ENCODE peak calls at places on chromosomes 5 and 9, in eight cellular contexts. One of them, this sample, is unnamed.

GRCh38 chr5:139668064-139668880 is 20.1 kb downstream of the CXXC5 start:
- DNase-seq in T-helper 2 cell: no peak
- DNase-seq in activated CD8-positive, alpha-beta memory T cell treated with anti-CD3 and anti-CD28 coated beads for 24 hours: peak; percentile 78
- DNase-seq in GM23338: peak; percentile 82
- DNase-seq in lung microvascular endothelial cell: peak; percentile 56
- DNase-seq in Right ventricle myocardium superior: peak; percentile 73
- DNase-seq in NCI-H510A: no peak
- DNase-seq in stimulated activated naive CD4-positive, alpha-beta T cell: no peak
- DNase-seq in this sample: no peak

GRCh38 chr9:133087429-133088145 is 25.8 kb downstream of the CEL start:
- DNase-seq in activated CD8-positive, alpha-beta memory T cell treated with anti-CD3 and anti-CD28 coated beads for 24 hours: no peak
- DNase-seq in T-helper 2 cell: no peak
- DNase-seq in Right ventricle myocardium superior: no peak
- DNase-seq in stimulated activated naive CD4-positive, alpha-beta T cell: no peak
- DNase-seq in lung microvascular endothelial cell: no peak
- DNase-seq in NCI-H510A: no peak
- DNase-seq in GM23338: no peak
- DNase-seq in this sample: no peak

GRCh38 chr5:138149530-138149929 is 10.3 kb upstream of the NME5 start:
- DNase-seq in activated CD8-positive, alpha-beta memory T cell treated with anti-CD3 and anti-CD28 coated beads for 24 hours: no peak
- DNase-seq in NCI-H510A: no peak
- DNase-seq in GM23338: peak; percentile 68
- DNase-seq in Right ventricle myocardium superior: no peak
- DNase-seq in T-helper 2 cell: no peak
- DNase-seq in lung microvascular endothelial cell: peak; percentile 44
- DNase-seq in stimulated activated naive CD4-positive, alpha-beta T cell: no peak
- DNase-seq in this sample: no peak

GRCh38 chr9:72509635-72510034 is 11.8 kb upstream of the TMC1 start:
- DNase-seq in GM23338: no peak
- DNase-seq in lung microvascular endothelial cell: peak; percentile 41
- DNase-seq in NCI-H510A: no peak
- DNase-seq in activated CD8-positive, alpha-beta memory T cell treated with anti-CD3 and anti-CD28 coated beads for 24 hours: no peak
- DNase-seq in Right ventricle myocardium superior: no peak
- DNase-seq in stimulated activated naive CD4-positive, alpha-beta T cell: no peak
- DNase-seq in T-helper 2 cell: no peak
- DNase-seq in this sample: no peak

GRCh38 chr5:84242286-84242685 is 142.4 kb downstream of the EDIL3 start:
- DNase-seq in NCI-H510A: no peak
- DNase-seq in lung microvascular endothelial cell: no peak
- DNase-seq in stimulated activated naive CD4-positive, alpha-beta T cell: no peak
- DNase-seq in GM23338: no peak
- DNase-seq in T-helper 2 cell: no peak
- DNase-seq in activated CD8-positive, alpha-beta memory T cell treated with anti-CD3 and anti-CD28 coated beads for 24 hours: no peak
- DNase-seq in Right ventricle myocardium superior: no peak
- DNase-seq in this sample: no peak

GRCh38 chr9:83986765-83987401 is 6.3 kb downstream of the RMI1 start:
- DNase-seq in T-helper 2 cell: no peak
- DNase-seq in lung microvascular endothelial cell: no peak
- DNase-seq in NCI-H510A: peak; percentile 9
- DNase-seq in activated CD8-positive, alpha-beta memory T cell treated with anti-CD3 and anti-CD28 coated beads for 24 hours: no peak
- DNase-seq in GM23338: no peak
- DNase-seq in Right ventricle myocardium superior: no peak
- DNase-seq in stimulated activated naive CD4-positive, alpha-beta T cell: no peak
- DNase-seq in this sample: no peak

GRCh38 chr9:8917978-8918739 is 1118.6 kb upstream of the DMAC1 start:
- DNase-seq in NCI-H510A: peak; percentile 48
- DNase-seq in stimulated activated naive CD4-positive, alpha-beta T cell: no peak
- DNase-seq in T-helper 2 cell: no peak
- DNase-seq in lung microvascular endothelial cell: no peak
- DNase-seq in Right ventricle myocardium superior: no peak
- DNase-seq in activated CD8-positive, alpha-beta memory T cell treated with anti-CD3 and anti-CD28 coated beads for 24 hours: no peak
- DNase-seq in GM23338: no peak
- DNase-seq in this sample: no peak

GRCh38 chr5:117657591-117657990 is 1083.0 kb upstream of the SEMA6A start:
- DNase-seq in T-helper 2 cell: no peak
- DNase-seq in Right ventricle myocardium superior: no peak
- DNase-seq in lung microvascular endothelial cell: no peak
- DNase-seq in NCI-H510A: no peak
- DNase-seq in activated CD8-positive, alpha-beta memory T cell treated with anti-CD3 and anti-CD28 coated beads for 24 hours: no peak
- DNase-seq in stimulated activated naive CD4-positive, alpha-beta T cell: no peak
- DNase-seq in GM23338: no peak
- DNase-seq in this sample: no peak

GRCh38 chr9:132748450-132748849 is 78.2 kb downstream of the GTF3C4 start:
- DNase-seq in activated CD8-positive, alpha-beta memory T cell treated with anti-CD3 and anti-CD28 coated beads for 24 hours: peak; percentile 26
- DNase-seq in NCI-H510A: no peak
- DNase-seq in lung microvascular endothelial cell: no peak
- DNase-seq in GM23338: no peak
- DNase-seq in stimulated activated naive CD4-positive, alpha-beta T cell: no peak
- DNase-seq in Right ventricle myocardium superior: no peak
- DNase-seq in T-helper 2 cell: no peak
- DNase-seq in this sample: no peak

GRCh38 chr9:92158097-92158601 is 42.9 kb upstream of the SPTLC1 start:
- DNase-seq in Right ventricle myocardium superior: no peak
- DNase-seq in stimulated activated naive CD4-positive, alpha-beta T cell: no peak
- DNase-seq in NCI-H510A: no peak
- DNase-seq in lung microvascular endothelial cell: no peak
- DNase-seq in GM23338: no peak
- DNase-seq in T-helper 2 cell: no peak
- DNase-seq in activated CD8-positive, alpha-beta memory T cell treated with anti-CD3 and anti-CD28 coated beads for 24 hours: no peak
- DNase-seq in this sample: no peak

GRCh38 chr5:135140805-135141204 is 106.8 kb upstream of the PITX1 start:
- DNase-seq in Right ventricle myocardium superior: no peak
- DNase-seq in lung microvascular endothelial cell: peak; percentile 12
- DNase-seq in activated CD8-positive, alpha-beta memory T cell treated with anti-CD3 and anti-CD28 coated beads for 24 hours: no peak
- DNase-seq in NCI-H510A: no peak
- DNase-seq in GM23338: no peak
- DNase-seq in T-helper 2 cell: no peak
- DNase-seq in stimulated activated naive CD4-positive, alpha-beta T cell: no peak
- DNase-seq in this sample: no peak